ENCODE peak calls at places on chromosomes 7 and 10, in five cellular contexts. Y is adrenal gland; U is cardiac muscle cell; X is BJ; I is CD4-positive, CD25-positive, alpha-beta regulatory T cell. P is an unnamed sample.

GRCh38 chr7:43249808-43250145 is 137.3 kb downstream of the HECW1 start:
- DNase-seq in U (no peak), I (no peak), X (no peak), Y (no peak), P (no peak)

GRCh38 chr10:89810908-89811515 is 109.6 kb downstream of the KIF20B start:
- DNase-seq in Y (no peak), I (no peak), U (no peak), X (no peak), P (no peak)

GRCh38 chr10:119412831-119413737 is 129.4 kb downstream of the RGS10 start:
- DNase-seq in U (peak), Y (no peak), X (peak), I (no peak), P (no peak)

GRCh38 chr7:28873410-28873809 is 84.7 kb downstream of the TRIL start:
- DNase-seq in I (no peak), U (no peak), Y (no peak), X (no peak), P (no peak)

GRCh38 chr10:117260094-117260493 is 19.2 kb downstream of the SLC18A2 start:
- DNase-seq in Y (no peak), U (no peak), I (no peak), X (no peak), P (no peak)

GRCh38 chr10:73168486-73168844 is 546 bp downstream of the FAM149B1 start:
- DNase-seq in U (no peak), I (no peak), Y (no peak), X (no peak), P (no peak)

GRCh38 chr7:114879554-114879953 is 42.3 kb upstream of the MDFIC start:
- DNase-seq in U (no peak), Y (no peak), X (peak), I (no peak), P (no peak)

GRCh38 chr7:18087687-18088078 is 60.0 kb upstream of the PRPS1L1 start:
- DNase-seq in X (no peak), Y (no peak), U (no peak), I (no peak), P (peak)

GRCh38 chr10:102752934-102753664 is 9.4 kb downstream of the WBP1L start:
- DNase-seq in I (no peak), Y (peak), U (peak), X (no peak), P (peak)

GRCh38 chr7:18590744-18591340 is 95.3 kb downstream of the HDAC9 start:
- DNase-seq in U (peak), X (no peak), I (no peak), Y (no peak), P (peak)

GRCh38 chr7:22771194-22771593 is 44.2 kb downstream of the IL6 start:
- DNase-seq in I (no peak), U (no peak), Y (no peak), X (no peak), P (no peak)

GRCh38 chr10:114525368-114525949 is 121.2 kb upstream of the AFAP1L2 start:
- DNase-seq in U (peak), Y (no peak), I (no peak), X (no peak), P (no peak)

GRCh38 chr7:48042216-48042615 is 6.9 kb downstream of the C7orf57 start:
- DNase-seq in X (no peak), U (peak), Y (no peak), I (no peak), P (no peak)

GRCh38 chr10:51010977-51011376 is 63.3 kb upstream of the PRKG1 start:
- DNase-seq in Y (peak), X (no peak), I (no peak), U (peak), P (peak)

GRCh38 chr10:14889318-14889717 is 10.7 kb downstream of the SUV39H2 start:
- DNase-seq in Y (no peak), I (no peak), X (no peak), U (peak), P (peak)

GRCh38 chr10:121654021-121654545 is 55.8 kb upstream of the FGFR2 start:
- DNase-seq in U (no peak), I (no peak), X (no peak), Y (no peak), P (no peak)

GRCh38 chr7:19146699-19147098 is 1.5 kb upstream of the FERD3L start:
- DNase-seq in Y (no peak), X (no peak), U (peak), I (no peak), P (peak)

GRCh38 chr7:74452748-74453320 is 872 bp upstream of the GTF2IRD1 start:
- DNase-seq in Y (peak), I (no peak), X (no peak), U (peak), P (peak)

GRCh38 chr10:46268076-46268881 is 18.5 kb upstream of the ANTXRL start:
- DNase-seq in I (no peak), Y (no peak), X (no peak), U (no peak), P (no peak)

GRCh38 chr10:69845574-69846251 is 44.0 kb downstream of the COL13A1 start:
- DNase-seq in U (peak), Y (peak), I (no peak), X (no peak), P (no peak)

GRCh38 chr7:134058980-134059379 is 68.2 kb upstream of the LRGUK start:
- DNase-seq in X (no peak), I (no peak), Y (no peak), U (peak), P (no peak)

GRCh38 chr7:53596230-53596629 is 560.8 kb downstream of the POM121L12 start:
- DNase-seq in I (no peak), U (no peak), X (no peak), Y (peak), P (no peak)

GRCh38 chr10:52621635-52622079 is 150.9 kb downstream of the MBL2 start:
- DNase-seq in X (peak), I (no peak), U (peak), Y (no peak), P (no peak)

GRCh38 chr7:32163141-32163806 is 93.1 kb upstream of the PDE1C start:
- DNase-seq in X (peak), I (no peak), Y (peak), U (peak), P (no peak)

GRCh38 chr10:60958892-60959601 is 15.1 kb upstream of the RHOBTB1 start:
- DNase-seq in Y (peak), X (no peak), U (peak), I (no peak), P (no peak)

GRCh38 chr10:47438857-47439474 is 44.9 kb downstream of the ANXA8 start:
- DNase-seq in Y (peak), U (peak), X (no peak), I (no peak), P (peak)

GRCh38 chr10:42488416-42488815 is 150.0 kb downstream of the ZNF33B start:
- DNase-seq in U (peak), I (no peak), Y (no peak), X (peak), P (no peak)